ENCODE peak calls at places on chromosomes 16 and 17, in seven cellular contexts. G is fibroblast of lung, D is IMR-90, I is OCI-LY7, K is lower leg skin, V is thoracic aorta, L is BJ. E is an unnamed sample.

GRCh38 chr17:28421775-28422305 is 15.8 kb upstream of the SLC46A1 start:
- DNase-seq in V (no peak), D (no peak), K (no peak), I (no peak), G (no peak), L (no peak), E (no peak)

GRCh38 chr17:39208136-39208535 is 8.1 kb downstream of the RPL19 start:
- DNase-seq in D (peak), V (no peak), G (no peak), L (no peak), I (peak), K (no peak), E (no peak)

GRCh38 chr16:75380870-75381269 is 52.4 kb downstream of the CFDP1 start:
- DNase-seq in K (no peak), G (no peak), L (no peak), I (no peak), V (no peak), D (peak), E (no peak)

GRCh38 chr17:15999974-16000827 is 577 bp downstream of the TTC19 start:
- DNase-seq in L (no peak), G (peak), V (no peak), K (peak), D (peak), I (peak), E (no peak)

GRCh38 chr16:7381671-7382070 is 49.0 kb downstream of the RBFOX1 start:
- DNase-seq in V (no peak), I (no peak), G (no peak), K (no peak), D (no peak), L (no peak), E (no peak)

GRCh38 chr16:85250609-85251223 is 138.4 kb upstream of the CIBAR2 start:
- DNase-seq in K (no peak), I (no peak), L (no peak), V (no peak), D (no peak), G (no peak), E (no peak)

GRCh38 chr16:2719328-2720062 is 529 bp downstream of the PRSS27 start:
- DNase-seq in D (no peak), V (no peak), I (no peak), K (no peak), L (no peak), G (no peak), E (no peak)

GRCh38 chr17:67637901-67638641 is 79.7 kb upstream of the NOL11 start:
- DNase-seq in I (no peak), D (no peak), K (peak), V (no peak), L (no peak), G (peak), E (no peak)

GRCh38 chr17:75652934-75653549 is 13.9 kb downstream of the RECQL5 start:
- DNase-seq in K (no peak), G (peak), I (peak), D (peak), L (no peak), V (no peak), E (no peak)

GRCh38 chr17:76472726-76473125 is 5.3 kb downstream of the AANAT start:
- DNase-seq in K (no peak), I (no peak), L (no peak), V (no peak), D (no peak), G (no peak), E (no peak)

GRCh38 chr17:76419576-76420245 is 33.2 kb downstream of the UBE2O start:
- DNase-seq in G (no peak), D (no peak), K (no peak), L (no peak), I (peak), V (no peak), E (no peak)

GRCh38 chr16:546909-547770 is 13.1 kb upstream of the PRR35 start:
- DNase-seq in V (no peak), L (no peak), G (peak), K (peak), I (no peak), D (peak), E (no peak)

GRCh38 chr16:53061701-53062159 is 6.9 kb downstream of the CHD9 start:
- DNase-seq in K (no peak), L (no peak), D (no peak), V (no peak), I (peak), G (no peak), E (no peak)

GRCh38 chr17:68089881-68090280 is 54.3 kb downstream of the KPNA2 start:
- DNase-seq in D (peak), I (no peak), L (no peak), K (peak), G (peak), V (no peak), E (no peak)

GRCh38 chr16:57694556-57695377 is at the start of gene DRC7:
- DNase-seq in I (peak), G (peak), L (no peak), V (no peak), K (peak), D (peak), E (no peak)

GRCh38 chr16:57667526-57668258 is 414 bp upstream of the ADGRG3 start:
- DNase-seq in V (no peak), L (no peak), I (no peak), K (no peak), G (no peak), D (peak), E (no peak)

GRCh38 chr16:89360760-89361435 is 129.5 kb downstream of the ANKRD11 start:
- DNase-seq in K (no peak), D (no peak), G (no peak), I (peak), V (no peak), L (no peak), E (no peak)

GRCh38 chr16:49274936-49275730 is 6.5 kb downstream of the CBLN1 start:
- DNase-seq in D (no peak), K (no peak), I (no peak), V (no peak), G (no peak), L (no peak), E (no peak)

GRCh38 chr17:45302649-45303173 is 14.1 kb downstream of the MAP3K14 start:
- DNase-seq in V (no peak), D (peak), K (no peak), I (peak), L (no peak), G (peak), E (no peak)
- H3K4me3 ChIP-seq in V (peak), D (no peak), K (no peak), I (peak), L (no peak), G (no peak), E (no peak)

GRCh38 chr17:7015587-7016020 is 3.2 kb downstream of the RNASEK start:
- DNase-seq in L (no peak), K (peak), G (no peak), V (no peak), D (no peak), I (no peak), E (no peak)

GRCh38 chr17:7016406-7016805 is 4.0 kb downstream of the RNASEK start:
- DNase-seq in K (peak), G (no peak), L (no peak), I (no peak), V (no peak), D (no peak), E (no peak)

GRCh38 chr17:7016886-7017826 is 4.7 kb downstream of the RNASEK start:
- DNase-seq in V (no peak), D (no peak), G (no peak), K (no peak), L (no peak), I (no peak), E (no peak)

GRCh38 chr17:7014261-7014994 is 2.0 kb downstream of the RNASEK start:
- DNase-seq in K (peak), V (peak), I (peak), G (peak), L (peak), D (peak), E (peak)

DNA sequence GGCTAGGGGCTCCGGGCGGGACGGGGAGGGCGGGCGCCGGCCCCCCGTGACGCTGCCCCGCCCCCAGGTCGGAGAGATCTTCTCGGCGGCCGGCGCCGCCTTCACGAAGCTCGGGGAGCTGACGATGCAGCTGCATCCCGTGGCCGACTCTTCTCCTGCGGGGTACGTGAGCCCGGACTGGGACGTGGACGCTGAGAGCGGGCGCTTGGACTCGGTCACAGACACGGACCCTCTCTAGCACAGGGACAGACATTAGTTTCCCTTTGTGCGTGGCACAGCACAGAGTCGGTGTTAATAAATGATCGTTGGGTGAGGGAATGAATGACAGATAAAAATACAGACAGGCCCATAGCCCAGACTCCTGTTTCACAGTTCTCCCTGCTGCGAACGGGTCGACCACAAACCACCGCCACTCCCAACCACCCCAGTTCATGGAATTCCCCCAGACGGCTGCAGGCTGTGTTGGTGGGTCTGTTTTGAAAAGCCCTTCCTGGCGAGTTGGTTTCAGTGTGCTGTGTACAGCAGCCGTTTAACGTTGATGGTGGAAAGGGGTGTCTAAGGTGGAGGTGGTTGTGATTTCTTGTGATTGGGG is 2.7 kb downstream of the RNASEK start:
- DNase-seq in V (no peak), D (peak), I (peak), L (no peak), G (peak), K (peak), E (no peak)
- TF ChIP-seq CTCF in V (no peak), D (no peak), I (no peak), L (no peak), G (no peak), K (no peak), E (no peak)

DNA sequence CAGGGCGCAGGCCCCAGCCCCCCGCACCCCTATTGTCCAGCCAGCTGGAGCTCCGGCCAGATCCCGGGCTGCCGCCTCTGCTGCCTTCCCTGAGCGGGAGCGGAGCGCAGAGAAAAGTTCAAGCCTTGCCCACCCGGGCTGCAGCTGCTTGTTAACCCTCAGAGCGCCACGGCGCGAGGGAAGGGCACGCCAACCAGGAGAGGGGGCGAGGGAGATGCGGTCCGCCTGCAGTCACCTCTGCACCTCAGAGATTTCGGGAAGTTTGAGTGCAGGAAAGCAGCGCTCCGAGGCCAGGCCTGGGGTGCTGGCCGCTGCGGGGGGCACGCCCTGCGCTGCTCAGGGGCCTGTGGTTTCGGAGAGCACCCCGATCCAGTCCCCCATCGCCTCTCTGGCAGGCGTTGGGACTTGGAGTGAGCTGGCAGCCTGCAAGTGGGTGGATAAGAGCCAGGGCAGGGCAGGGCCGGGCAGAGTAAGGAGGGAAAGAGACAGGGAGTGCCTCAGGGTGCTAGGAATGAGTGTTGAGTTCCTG is 1.1 kb downstream of the CDH13 start:
- DNase-seq in L (no peak), V (no peak), K (peak), G (peak), I (no peak), D (peak), E (no peak)
- H3K4me3 ChIP-seq in L (peak), V (peak), K (peak), G (peak), I (no peak), D (peak), E (peak)

DNA sequence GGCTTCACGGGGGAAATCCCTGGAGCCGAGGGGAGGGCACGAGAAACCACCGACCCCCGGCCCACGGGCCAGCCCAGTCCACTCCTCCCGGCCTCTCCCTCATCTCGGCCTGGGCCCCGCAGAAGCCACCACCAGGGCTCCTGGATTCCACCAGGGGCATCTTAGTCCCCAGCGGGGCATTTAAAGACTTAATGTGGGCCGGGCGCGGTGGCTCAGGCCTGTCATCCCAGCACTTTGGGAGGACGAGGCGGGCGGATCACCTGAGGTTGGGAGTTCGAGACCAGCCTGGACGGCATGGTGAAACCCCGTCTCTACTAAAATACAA is 24.1 kb upstream of the ABR start:
- DNase-seq in G (no peak), I (no peak), K (no peak), D (no peak), L (no peak), V (no peak), E (no peak)
- TF ChIP-seq CTCF in G (no peak), I (no peak), K (no peak), D (no peak), L (no peak), V (no peak), E (no peak)

GRCh38 chr16:67872131-67872630 is 671 bp upstream of the EDC4 start:
- DNase-seq in K (no peak), L (no peak), G (no peak), I (no peak), D (no peak), V (no peak), E (no peak)
- H3K4me3 ChIP-seq in K (peak), L (no peak), G (no peak), I (peak), D (no peak), V (peak), E (no peak)